ENCODE peak calls at places on chromosomes 7 and 10, in nine cellular contexts. P is PC-9, J is breast epithelium, Q is MM.1S, N is trophoblast cell, R is fibroblast of lung, T is neuronal stem cell, F is esophagus muscularis mucosa, B is IMR-90. A is an unnamed sample. For H3K4me1, the result is how much of the 10 kb centered on the place peaks cover.

GRCh38 chr7:43108255-43109011 is 4.0 kb upstream of the HECW1 start:
- DNase-seq in P (peak), J (peak), Q (peak), N (peak), R (peak), T (peak), F (no peak), B (peak), A (peak)

GRCh38 chr7:123916240-123916724 is 8.8 kb upstream of the SPAM1 start:
- DNase-seq in P (no peak), J (no peak), Q (peak), N (peak), R (peak), T (peak), F (no peak), B (peak), A (peak)

GRCh38 chr10:6507311-6507710 is 72.8 kb downstream of the PRKCQ start:
- DNase-seq in P (no peak), J (no peak), Q (no peak), N (no peak), R (no peak), T (no peak), F (no peak), B (no peak), A (no peak)

GRCh38 chr10:86303626-86304025 is 63.0 kb downstream of the GRID1 start:
- DNase-seq in P (no peak), J (no peak), Q (no peak), N (no peak), R (no peak), T (no peak), F (no peak), B (no peak), A (no peak)

GRCh38 chr7:27148776-27149641 is 1.4 kb upstream of the HOXA6 start:
- DNase-seq in P (no peak), J (peak), Q (no peak), N (no peak), R (no peak), T (no peak), F (no peak), B (no peak), A (no peak)

GRCh38 chr7:131329176-131329570 is 1.5 kb downstream of the MKLN1 start:
- DNase-seq in P (no peak), J (no peak), Q (no peak), N (no peak), R (no peak), T (no peak), F (no peak), B (no peak), A (no peak)

GRCh38 chr10:95742529-95742884 is 13.5 kb upstream of the ENTPD1 start:
- DNase-seq in P (no peak), J (no peak), Q (no peak), N (no peak), R (peak), T (no peak), F (no peak), B (peak), A (no peak)

GRCh38 chr10:28677889-28678686 is 767 bp downstream of the BAMBI start:
- DNase-seq in P (no peak), J (no peak), Q (peak), N (peak), R (peak), T (no peak), F (no peak), B (peak), A (peak)

GRCh38 chr7:43467406-43467805 is 115.5 kb upstream of the STK17A start:
- DNase-seq in P (no peak), J (no peak), Q (no peak), N (no peak), R (peak), T (no peak), F (no peak), B (peak), A (no peak)

GRCh38 chr10:129404091-129404490 is 63.0 kb upstream of the MGMT start:
- DNase-seq in P (no peak), J (no peak), Q (no peak), N (no peak), R (no peak), T (no peak), F (peak), B (no peak), A (no peak)

GRCh38 chr7:45088821-45089313 is at the start of gene NACAD:
- DNase-seq in P (no peak), J (no peak), Q (no peak), N (no peak), R (peak), T (no peak), F (no peak), B (peak), A (no peak)

GRCh38 chr7:101465131-101465530 is 102.5 kb downstream of the COL26A1 start:
- DNase-seq in P (no peak), J (no peak), Q (peak), N (no peak), R (no peak), T (no peak), F (no peak), B (no peak), A (no peak)

GRCh38 chr7:104553074-104553473 is 224.7 kb downstream of the LHFPL3 start:
- DNase-seq in P (no peak), J (no peak), Q (no peak), N (no peak), R (no peak), T (no peak), F (no peak), B (no peak), A (no peak)

GRCh38 chr7:115910541-115911164 is 119.9 kb downstream of the TFEC start:
- DNase-seq in P (no peak), J (no peak), Q (peak), N (peak), R (peak), T (peak), F (no peak), B (peak), A (peak)

GRCh38 chr10:43160067-43160918 is 22.0 kb downstream of the CSGALNACT2 start:
- DNase-seq in P (no peak), J (no peak), Q (no peak), N (peak), R (peak), T (no peak), F (no peak), B (peak), A (no peak)

GRCh38 chr10:18918545-18918944 is 130.1 kb upstream of the MALRD1 start:
- DNase-seq in P (no peak), J (no peak), Q (no peak), N (peak), R (peak), T (no peak), F (no peak), B (peak), A (no peak)

GRCh38 chr10:73730153-73730906 is 13.8 kb upstream of the SEC24C start:
- DNase-seq in P (peak), J (peak), Q (peak), N (peak), R (peak), T (peak), F (peak), B (peak), A (peak)

GRCh38 chr10:123143162-123143824 is 4.6 kb upstream of the HMX2 start:
- DNase-seq in P (no peak), J (no peak), Q (no peak), N (no peak), R (no peak), T (peak), F (peak), B (no peak), A (no peak)

GRCh38 chr7:1100386-1100785 is 12.5 kb downstream of the GPER1 start:
- DNase-seq in P (no peak), J (no peak), Q (no peak), N (no peak), R (peak), T (no peak), F (no peak), B (no peak), A (no peak)

GRCh38 chr10:36531621-36532020 is 593.8 kb upstream of the ANKRD30A start:
- DNase-seq in P (no peak), J (no peak), Q (no peak), N (peak), R (peak), T (no peak), F (no peak), B (peak), A (no peak)

GRCh38 chr10:36534471-36535002 is 590.9 kb upstream of the ANKRD30A start:
- DNase-seq in P (no peak), J (no peak), Q (peak), N (peak), R (peak), T (no peak), F (no peak), B (peak), A (peak)

GRCh38 chr10:36538945-36539586 is 586.3 kb upstream of the ANKRD30A start:
- DNase-seq in P (no peak), J (no peak), Q (no peak), N (no peak), R (peak), T (no peak), F (no peak), B (peak), A (no peak)

DNA sequence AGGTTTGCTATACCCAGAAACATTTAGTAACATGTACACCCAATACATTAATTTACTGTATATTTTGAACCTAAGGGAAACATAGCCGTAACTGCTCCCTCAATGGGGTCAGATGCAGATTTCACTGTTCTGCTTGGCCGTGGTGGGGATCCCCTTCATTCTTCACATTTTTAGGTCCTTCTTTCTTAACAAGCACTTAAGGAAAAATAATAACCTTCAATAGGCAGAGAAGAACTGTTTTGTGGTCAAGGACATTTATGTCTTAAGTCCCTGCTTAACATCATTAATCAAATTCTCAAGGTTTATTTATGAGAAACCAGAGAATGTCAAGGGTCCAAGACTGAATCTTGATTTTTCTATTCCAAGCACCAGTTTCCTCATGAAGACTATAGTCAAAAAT is 592.1 kb upstream of the ANKRD30A start:
- DNase-seq in P (no peak), J (no peak), Q (no peak), N (no peak), R (no peak), T (no peak), F (no peak), B (no peak), A (no peak)
- H3K27ac ChIP-seq in P (no peak), J (no peak), Q (no peak), N (no peak), R (no peak), T (no peak), F (no peak), B (no peak), A (no peak)

DNA sequence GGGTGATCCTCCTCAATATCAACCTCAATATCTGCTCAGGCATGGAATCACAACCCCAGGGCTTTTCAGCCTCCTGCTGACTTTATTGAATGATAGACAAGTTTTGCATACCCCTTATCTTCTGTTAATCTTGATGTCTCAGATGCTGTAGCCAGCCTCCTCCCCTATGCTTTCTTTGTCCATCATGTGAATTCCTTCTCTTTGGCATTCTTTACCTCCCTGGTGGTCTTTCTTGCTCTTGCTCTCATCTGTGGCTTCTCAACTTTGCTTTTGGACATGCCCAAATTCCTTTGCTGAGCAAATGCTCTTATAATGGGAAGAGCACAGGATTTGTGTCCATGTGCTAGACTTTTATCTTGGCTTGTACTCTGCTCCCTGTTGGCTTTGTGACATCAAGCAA is 73.4 kb upstream of the FAM13C start:
- DNase-seq in P (no peak), J (no peak), Q (no peak), N (no peak), R (peak), T (peak), F (no peak), B (no peak), A (no peak)
- H3K4me1 ChIP-seq in P (under half), J (under half), Q (under half), N (under half), R (under half), T (under half), F (under half), B (under half), A (under half)

GRCh38 chr10:78570633-78571032 is 498.1 kb upstream of the ZMIZ1 start:
- DNase-seq in P (no peak), J (no peak), Q (no peak), N (no peak), R (peak), T (no peak), F (no peak), B (no peak), A (no peak)
- H3K27ac ChIP-seq in P (no peak), J (no peak), Q (no peak), N (peak), R (no peak), T (no peak), F (peak), B (no peak), A (no peak)

GRCh38 chr10:91215384-91215783 is 5.1 kb upstream of the PCGF5 start:
- DNase-seq in P (no peak), J (no peak), Q (no peak), N (no peak), R (no peak), T (no peak), F (peak), B (no peak), A (no peak)
- H3K4me1 ChIP-seq in P (under half), J (under half), Q (under half), N (under half), R (under half), T (under half), F (under half), B (under half), A (under half)

GRCh38 chr10:103654925-103655324 is 161.4 kb downstream of the NEURL1 start:
- DNase-seq in P (no peak), J (no peak), Q (no peak), N (no peak), R (no peak), T (no peak), F (no peak), B (no peak), A (no peak)

GRCh38 chr10:103653581-103654020 is 160.1 kb downstream of the NEURL1 start:
- DNase-seq in P (peak), J (no peak), Q (no peak), N (no peak), R (no peak), T (no peak), F (no peak), B (no peak), A (no peak)

GRCh38 chr10:103649654-103650423 is 156.3 kb downstream of the NEURL1 start:
- DNase-seq in P (no peak), J (no peak), Q (no peak), N (no peak), R (no peak), T (no peak), F (no peak), B (no peak), A (peak)

GRCh38 chr10:103651783-103652476 is 158.4 kb downstream of the NEURL1 start:
- DNase-seq in P (no peak), J (no peak), Q (no peak), N (no peak), R (no peak), T (no peak), F (no peak), B (no peak), A (no peak)

DNA sequence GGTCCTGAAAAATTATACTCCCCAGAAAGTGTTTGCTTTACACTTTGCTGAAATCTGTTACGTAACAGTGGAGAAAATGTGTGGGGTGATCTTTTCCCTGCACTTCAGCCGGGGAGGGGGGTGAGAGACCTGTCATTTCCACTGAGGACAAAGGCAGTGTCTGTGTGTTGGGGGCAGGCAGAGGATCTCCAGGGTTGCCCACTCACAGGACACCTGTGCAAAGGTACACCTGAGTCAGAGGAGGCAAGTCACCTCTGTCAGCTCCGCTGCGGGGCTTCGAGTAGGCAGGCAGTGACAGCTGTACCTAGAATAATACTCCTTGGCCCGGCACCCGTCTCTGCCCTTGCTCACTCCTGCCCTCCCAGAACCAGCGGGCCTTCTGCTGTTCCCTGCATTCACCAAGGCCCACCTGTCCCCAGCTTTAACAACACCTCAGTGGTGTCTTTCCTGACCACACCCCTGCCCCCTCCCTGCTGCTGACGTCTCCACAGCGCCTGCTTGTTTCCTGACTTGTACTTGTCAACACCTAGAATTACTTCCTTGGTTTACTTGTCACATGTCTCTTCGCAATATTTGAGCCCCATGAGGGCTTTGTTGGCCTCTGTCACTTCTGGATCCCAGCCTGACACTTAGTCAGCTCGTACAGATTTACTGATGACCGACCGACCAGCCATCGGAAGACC is 159.2 kb downstream of the NEURL1 start:
- DNase-seq in P (no peak), J (no peak), Q (no peak), N (no peak), R (no peak), T (no peak), F (no peak), B (no peak), A (no peak)
- H3K27ac ChIP-seq in P (no peak), J (peak), Q (no peak), N (no peak), R (no peak), T (no peak), F (peak), B (no peak), A (no peak)

GRCh38 chr10:124708922-124709520 is 35.2 kb downstream of the FAM53B start:
- DNase-seq in P (no peak), J (no peak), Q (no peak), N (no peak), R (no peak), T (no peak), F (no peak), B (no peak), A (no peak)
- H3K4me1 ChIP-seq in P (under half), J (under half), Q (under half), N (under half), R (under half), T (under half), F (half or more), B (under half), A (half or more)

A was measured in OCI-LY7.